ENCODE peak calls at places on chromosomes 16 and 17, in six cellular contexts. I is activated T-cell treated with anti-CD3 and anti-CD28 coated beads for 48 hours, S is A549, T is SW 1271, B is hypothalamus, Z is NB4. Q is an unnamed sample.

GRCh38 chr17:57984936-57985674 is 2.9 kb downstream of the VEZF1 start:
- DNase-seq in I (no peak), B (no peak), Z (no peak), S (no peak), T (no peak), Q (no peak)

GRCh38 chr16:35752773-35753558 is 2293.6 kb downstream of the TP53TG3F start:
- DNase-seq in B (no peak), S (no peak), I (no peak), T (no peak), Z (no peak), Q (no peak)

GRCh38 chr17:81031571-81032550 is 3.1 kb upstream of the BAIAP2 start:
- DNase-seq in Z (no peak), S (no peak), T (no peak), B (no peak), I (no peak), Q (no peak)

GRCh38 chr16:2964416-2965223 is 545 bp downstream of the KREMEN2 start:
- DNase-seq in T (peak; percentile 54), Z (peak; percentile 87), B (no peak), S (peak; percentile 88), I (peak; percentile 71), Q (no peak)

GRCh38 chr17:1074886-1075665 is 78.1 kb downstream of the TIMM22 start:
- DNase-seq in B (no peak), Z (no peak), T (no peak), S (no peak), I (no peak), Q (no peak)

GRCh38 chr17:10265100-10265810 is 66.8 kb upstream of the GAS7 start:
- DNase-seq in S (no peak), Z (no peak), I (no peak), T (no peak), B (no peak), Q (no peak)

GRCh38 chr17:28744104-28744801 is 442 bp downstream of the TRAF4 start:
- DNase-seq in Z (peak; percentile 58), I (peak; percentile 70), T (peak; percentile 55), B (peak; percentile 61), S (peak; percentile 58), Q (peak; percentile 63)

GRCh38 chr17:36496018-36496789 is 9.7 kb downstream of the ZNHIT3 start:
- DNase-seq in S (no peak), B (no peak), Z (no peak), I (no peak), T (no peak), Q (no peak)

GRCh38 chr17:1323336-1323735 is 43.9 kb downstream of the TRARG1 start:
- DNase-seq in S (no peak), B (no peak), Z (peak; percentile 22), I (no peak), T (no peak), Q (no peak)

GRCh38 chr16:59510008-59510424 is 775.9 kb upstream of the GOT2 start:
- DNase-seq in Z (no peak), B (peak; percentile 22), S (peak; percentile 35), I (no peak), T (no peak), Q (no peak)

GRCh38 chr17:16434662-16435061 is 19.3 kb downstream of the TRPV2 start:
- DNase-seq in S (no peak), I (no peak), Z (no peak), T (no peak), B (no peak), Q (no peak)

GRCh38 chr17:8922451-8922850 is 43.1 kb downstream of the PIK3R5 start:
- DNase-seq in Z (peak; percentile 77), T (peak; percentile 88), I (no peak), B (no peak), S (no peak), Q (no peak)

GRCh38 chr16:2157480-2158261 is 2.1 kb downstream of the TRAF7 start:
- DNase-seq in I (no peak), B (peak; percentile 20), Z (no peak), S (no peak), T (no peak), Q (no peak)

GRCh38 chr16:54821731-54822130 is 108.9 kb upstream of the IRX5 start:
- DNase-seq in B (no peak), Z (no peak), I (no peak), S (no peak), T (no peak), Q (no peak)

GRCh38 chr17:78140169-78141051 is 5.8 kb upstream of the C17orf99 start:
- DNase-seq in B (no peak), S (peak; percentile 90), I (peak; percentile 96), T (peak; percentile 75), Z (peak; percentile 96), Q (peak; percentile 92)

GRCh38 chr16:87240211-87241134 is 76.7 kb downstream of the C16orf95 start:
- DNase-seq in Z (no peak), B (no peak), S (no peak), T (no peak), I (no peak), Q (no peak)

GRCh38 chr17:17520599-17521232 is 24.5 kb upstream of the RASD1 start:
- DNase-seq in I (no peak), Z (no peak), B (no peak), S (no peak), T (no peak), Q (no peak)

GRCh38 chr17:17841620-17842025 is 4.8 kb upstream of the SREBF1 start:
- DNase-seq in S (no peak), I (no peak), B (no peak), T (no peak), Z (no peak), Q (no peak)

GRCh38 chr17:69088643-69089200 is 28.0 kb upstream of the ABCA9 start:
- DNase-seq in Z (no peak), I (no peak), S (no peak), B (no peak), T (no peak), Q (no peak)

GRCh38 chr16:55655709-55656694 is at the start of gene SLC6A2:
- DNase-seq in Z (no peak), B (no peak), I (no peak), T (no peak), S (no peak), Q (no peak)

GRCh38 chr17:65243838-65244237 is 106.7 kb downstream of the RGS9 start:
- DNase-seq in T (no peak), Z (no peak), B (peak; percentile 50), S (no peak), I (no peak), Q (no peak)

GRCh38 chr17:9247401-9247938 is 226.2 kb downstream of the NTN1 start:
- DNase-seq in I (no peak), S (no peak), Z (no peak), B (peak; percentile 44), T (no peak), Q (no peak)

GRCh38 chr17:21677911-21678310 is 14.4 kb upstream of the KCNJ18 start:
- DNase-seq in B (no peak), S (no peak), Z (no peak), T (no peak), I (no peak), Q (no peak)

GRCh38 chr17:60392845-60393702 is 1.1 kb upstream of the USP32 start:
- DNase-seq in B (peak; percentile 19), Z (peak; percentile 90), T (peak; percentile 44), I (peak; percentile 16), S (peak; percentile 35), Q (no peak)

GRCh38 chr16:87420401-87421368 is 28.5 kb downstream of the MAP1LC3B start:
- DNase-seq in S (no peak), B (no peak), I (no peak), T (no peak), Z (no peak), Q (no peak)

GRCh38 chr16:12674096-12674495 is 129.6 kb downstream of the CPPED1 start:
- DNase-seq in B (no peak), T (no peak), Z (no peak), I (no peak), S (no peak), Q (no peak)

GRCh38 chr17:73823684-73824083 is 179.4 kb upstream of the SDK2 start:
- DNase-seq in T (no peak), B (no peak), Z (no peak), I (no peak), S (no peak), Q (no peak)

GRCh38 chr16:53622315-53622714 is 81.3 kb downstream of the RPGRIP1L start:
- DNase-seq in B (no peak), I (no peak), T (no peak), Z (no peak), S (no peak), Q (no peak)

GRCh38 chr16:83802135-83802534 is 5.6 kb upstream of the HSBP1 start:
- DNase-seq in I (no peak), S (no peak), Z (no peak), B (no peak), T (no peak), Q (no peak)

Q was measured in T follicular helper cell.